ENCODE peak calls at places on chromosomes 1 and 21, in eight cellular contexts. K, Z, J, O, V, E, R and M are unnamed samples.

GRCh38 chr1:158283965-158284364 is 5.8 kb upstream of the CD1C start:
- DNase-seq in V (no peak), E (no peak), K (no peak), O (no peak), R (no peak), Z (no peak), J (no peak), M (no peak)

GRCh38 chr1:236835491-236835890 is 40.4 kb downstream of the MTR start:
- DNase-seq in Z (no peak), O (no peak), R (no peak), K (peak), J (no peak), E (no peak), V (no peak), M (no peak)

GRCh38 chr1:14756617-14757259 is 158.3 kb downstream of the KAZN start:
- DNase-seq in E (no peak), J (no peak), K (no peak), Z (no peak), O (no peak), V (no peak), R (no peak), M (no peak)

GRCh38 chr1:152034324-152034653 is 2.5 kb downstream of the S100A11 start:
- DNase-seq in V (no peak), R (no peak), K (no peak), O (no peak), J (no peak), Z (no peak), E (no peak), M (no peak)

GRCh38 chr1:16608838-16609560 is 4.4 kb downstream of the NBPF1 start:
- DNase-seq in J (no peak), O (no peak), K (no peak), V (no peak), R (no peak), Z (no peak), E (no peak), M (no peak)

GRCh38 chr1:167499106-167499505 is 19.2 kb downstream of the CD247 start:
- DNase-seq in O (no peak), J (no peak), Z (no peak), E (no peak), V (no peak), K (no peak), R (no peak), M (no peak)

GRCh38 chr1:6967431-6968079 is 182.3 kb downstream of the CAMTA1 start:
- DNase-seq in Z (no peak), E (peak), J (no peak), V (no peak), K (no peak), R (no peak), O (no peak), M (no peak)

GRCh38 chr21:29798840-29799239 is 141.0 kb downstream of the GRIK1 start:
- DNase-seq in R (no peak), Z (no peak), V (no peak), J (no peak), E (no peak), O (no peak), K (peak), M (no peak)

GRCh38 chr1:48043524-48043923 is 46.3 kb upstream of the TRABD2B start:
- DNase-seq in R (no peak), J (no peak), O (no peak), V (no peak), Z (no peak), E (no peak), K (peak), M (peak)

GRCh38 chr1:155729031-155729898 is 40.4 kb downstream of the DAP3 start:
- DNase-seq in R (peak), V (peak), E (peak), J (no peak), Z (peak), K (peak), O (peak), M (peak)